ENCODE peak calls at places on chromosomes 2 and 18, in five cellular contexts. One of them, this sample, is unnamed.

GRCh38 chr2:176768185-176768584 is 444.4 kb upstream of the HNRNPA3 start:
- DNase-seq in GM23338: no peak
- DNase-seq in HFFc6: no peak
- DNase-seq in stimulated activated naive CD8-positive, alpha-beta T cell treated with anti-CD3 and anti-CD28 coated beads, Interleukin-15, Interleukin-2, amounts not matched to agents 100 U/mL and 50 U/mL, for 24 hours: no peak
- DNase-seq in AG10803: no peak
- DNase-seq in this sample: no peak

GRCh38 chr18:23635283-23636040 is 27.2 kb downstream of the ANKRD29 start:
- DNase-seq in HFFc6: no peak
- DNase-seq in AG10803: no peak
- DNase-seq in GM23338: peak
- DNase-seq in stimulated activated naive CD8-positive, alpha-beta T cell treated with anti-CD3 and anti-CD28 coated beads, Interleukin-15, Interleukin-2, amounts not matched to agents 100 U/mL and 50 U/mL, for 24 hours: no peak
- DNase-seq in this sample: peak

GRCh38 chr18:59865241-59865986 is 34.4 kb upstream of the PMAIP1 start:
- DNase-seq in stimulated activated naive CD8-positive, alpha-beta T cell treated with anti-CD3 and anti-CD28 coated beads, Interleukin-15, Interleukin-2, amounts not matched to agents 100 U/mL and 50 U/mL, for 24 hours: no peak
- DNase-seq in HFFc6: no peak
- DNase-seq in AG10803: no peak
- DNase-seq in GM23338: no peak
- DNase-seq in this sample: no peak

GRCh38 chr2:24919100-24919976 is 699 bp downstream of the ADCY3 start:
- DNase-seq in stimulated activated naive CD8-positive, alpha-beta T cell treated with anti-CD3 and anti-CD28 coated beads, Interleukin-15, Interleukin-2, amounts not matched to agents 100 U/mL and 50 U/mL, for 24 hours: peak
- DNase-seq in AG10803: peak
- DNase-seq in HFFc6: no peak
- DNase-seq in GM23338: peak
- DNase-seq in this sample: peak

GRCh38 chr2:128803222-128803621 is 484.6 kb upstream of the HS6ST1 start:
- DNase-seq in stimulated activated naive CD8-positive, alpha-beta T cell treated with anti-CD3 and anti-CD28 coated beads, Interleukin-15, Interleukin-2, amounts not matched to agents 100 U/mL and 50 U/mL, for 24 hours: no peak
- DNase-seq in AG10803: no peak
- DNase-seq in GM23338: no peak
- DNase-seq in HFFc6: no peak
- DNase-seq in this sample: no peak

GRCh38 chr18:52343138-52343537 is 3.1 kb downstream of the DCC start:
- DNase-seq in GM23338: peak
- DNase-seq in AG10803: no peak
- DNase-seq in HFFc6: no peak
- DNase-seq in stimulated activated naive CD8-positive, alpha-beta T cell treated with anti-CD3 and anti-CD28 coated beads, Interleukin-15, Interleukin-2, amounts not matched to agents 100 U/mL and 50 U/mL, for 24 hours: no peak
- DNase-seq in this sample: no peak

GRCh38 chr2:188176626-188177025 is 115.0 kb upstream of the GULP1 start:
- DNase-seq in HFFc6: no peak
- DNase-seq in GM23338: no peak
- DNase-seq in stimulated activated naive CD8-positive, alpha-beta T cell treated with anti-CD3 and anti-CD28 coated beads, Interleukin-15, Interleukin-2, amounts not matched to agents 100 U/mL and 50 U/mL, for 24 hours: no peak
- DNase-seq in AG10803: no peak
- DNase-seq in this sample: no peak

GRCh38 chr2:191618789-191619185 is 59.1 kb upstream of the NABP1 start:
- DNase-seq in AG10803: peak
- DNase-seq in stimulated activated naive CD8-positive, alpha-beta T cell treated with anti-CD3 and anti-CD28 coated beads, Interleukin-15, Interleukin-2, amounts not matched to agents 100 U/mL and 50 U/mL, for 24 hours: no peak
- DNase-seq in GM23338: no peak
- DNase-seq in HFFc6: no peak
- DNase-seq in this sample: no peak

GRCh38 chr2:114119846-114120348 is 230.0 kb downstream of the ACTR3 start:
- DNase-seq in HFFc6: peak
- DNase-seq in AG10803: peak
- DNase-seq in stimulated activated naive CD8-positive, alpha-beta T cell treated with anti-CD3 and anti-CD28 coated beads, Interleukin-15, Interleukin-2, amounts not matched to agents 100 U/mL and 50 U/mL, for 24 hours: no peak
- DNase-seq in GM23338: no peak
- DNase-seq in this sample: peak

GRCh38 chr18:37471619-37472018 is 94.0 kb downstream of the CELF4 start:
- DNase-seq in stimulated activated naive CD8-positive, alpha-beta T cell treated with anti-CD3 and anti-CD28 coated beads, Interleukin-15, Interleukin-2, amounts not matched to agents 100 U/mL and 50 U/mL, for 24 hours: no peak
- DNase-seq in HFFc6: no peak
- DNase-seq in AG10803: no peak
- DNase-seq in GM23338: no peak
- DNase-seq in this sample: no peak

GRCh38 chr2:151946856-151947523 is 118.8 kb upstream of the ARL5A start:
- DNase-seq in AG10803: no peak
- DNase-seq in stimulated activated naive CD8-positive, alpha-beta T cell treated with anti-CD3 and anti-CD28 coated beads, Interleukin-15, Interleukin-2, amounts not matched to agents 100 U/mL and 50 U/mL, for 24 hours: peak
- DNase-seq in HFFc6: no peak
- DNase-seq in GM23338: peak
- DNase-seq in this sample: peak

GRCh38 chr18:47911877-47912276 is 18.6 kb downstream of the SMAD2 start:
- DNase-seq in AG10803: no peak
- DNase-seq in HFFc6: no peak
- DNase-seq in GM23338: no peak
- DNase-seq in stimulated activated naive CD8-positive, alpha-beta T cell treated with anti-CD3 and anti-CD28 coated beads, Interleukin-15, Interleukin-2, amounts not matched to agents 100 U/mL and 50 U/mL, for 24 hours: no peak
- DNase-seq in this sample: no peak

GRCh38 chr2:158686166-158686792 is 108.8 kb upstream of the DAPL1 start:
- DNase-seq in HFFc6: peak
- DNase-seq in stimulated activated naive CD8-positive, alpha-beta T cell treated with anti-CD3 and anti-CD28 coated beads, Interleukin-15, Interleukin-2, amounts not matched to agents 100 U/mL and 50 U/mL, for 24 hours: no peak
- DNase-seq in AG10803: peak
- DNase-seq in GM23338: no peak
- DNase-seq in this sample: peak

GRCh38 chr2:159209341-159210306 is 76.9 kb downstream of the WDSUB1 start:
- DNase-seq in stimulated activated naive CD8-positive, alpha-beta T cell treated with anti-CD3 and anti-CD28 coated beads, Interleukin-15, Interleukin-2, amounts not matched to agents 100 U/mL and 50 U/mL, for 24 hours: peak
- DNase-seq in AG10803: no peak
- DNase-seq in GM23338: no peak
- DNase-seq in HFFc6: no peak
- DNase-seq in this sample: no peak

GRCh38 chr2:85712261-85712660 is 18.1 kb downstream of the GNLY start:
- DNase-seq in GM23338: no peak
- DNase-seq in AG10803: no peak
- DNase-seq in stimulated activated naive CD8-positive, alpha-beta T cell treated with anti-CD3 and anti-CD28 coated beads, Interleukin-15, Interleukin-2, amounts not matched to agents 100 U/mL and 50 U/mL, for 24 hours: no peak
- DNase-seq in HFFc6: no peak
- DNase-seq in this sample: no peak

GRCh38 chr18:13141209-13141608 is 77.4 kb upstream of the LDLRAD4 start:
- DNase-seq in HFFc6: no peak
- DNase-seq in AG10803: no peak
- DNase-seq in GM23338: no peak
- DNase-seq in stimulated activated naive CD8-positive, alpha-beta T cell treated with anti-CD3 and anti-CD28 coated beads, Interleukin-15, Interleukin-2, amounts not matched to agents 100 U/mL and 50 U/mL, for 24 hours: no peak
- DNase-seq in this sample: no peak

GRCh38 chr2:47460766-47461165 is 57.8 kb downstream of the MSH2 start:
- DNase-seq in GM23338: no peak
- DNase-seq in AG10803: no peak
- DNase-seq in stimulated activated naive CD8-positive, alpha-beta T cell treated with anti-CD3 and anti-CD28 coated beads, Interleukin-15, Interleukin-2, amounts not matched to agents 100 U/mL and 50 U/mL, for 24 hours: no peak
- DNase-seq in HFFc6: no peak
- DNase-seq in this sample: no peak

GRCh38 chr2:104501929-104502328 is 352.0 kb upstream of the POU3F3 start:
- DNase-seq in GM23338: no peak
- DNase-seq in stimulated activated naive CD8-positive, alpha-beta T cell treated with anti-CD3 and anti-CD28 coated beads, Interleukin-15, Interleukin-2, amounts not matched to agents 100 U/mL and 50 U/mL, for 24 hours: no peak
- DNase-seq in AG10803: no peak
- DNase-seq in HFFc6: no peak
- DNase-seq in this sample: no peak

GRCh38 chr2:113700186-113700841 is 56.1 kb downstream of the SLC35F5 start:
- DNase-seq in GM23338: peak
- DNase-seq in HFFc6: no peak
- DNase-seq in stimulated activated naive CD8-positive, alpha-beta T cell treated with anti-CD3 and anti-CD28 coated beads, Interleukin-15, Interleukin-2, amounts not matched to agents 100 U/mL and 50 U/mL, for 24 hours: peak
- DNase-seq in AG10803: no peak
- DNase-seq in this sample: no peak

GRCh38 chr18:58061349-58061748 is 17.3 kb downstream of the NEDD4L start:
- DNase-seq in stimulated activated naive CD8-positive, alpha-beta T cell treated with anti-CD3 and anti-CD28 coated beads, Interleukin-15, Interleukin-2, amounts not matched to agents 100 U/mL and 50 U/mL, for 24 hours: no peak
- DNase-seq in GM23338: no peak
- DNase-seq in HFFc6: no peak
- DNase-seq in AG10803: no peak
- DNase-seq in this sample: no peak

GRCh38 chr2:216698895-216699294 is 3.5 kb upstream of the IGFBP5 start:
- DNase-seq in stimulated activated naive CD8-positive, alpha-beta T cell treated with anti-CD3 and anti-CD28 coated beads, Interleukin-15, Interleukin-2, amounts not matched to agents 100 U/mL and 50 U/mL, for 24 hours: no peak
- DNase-seq in GM23338: peak
- DNase-seq in AG10803: peak
- DNase-seq in HFFc6: peak
- DNase-seq in this sample: peak

GRCh38 chr2:192286093-192286701 is 91.5 kb upstream of the TMEFF2 start:
- DNase-seq in stimulated activated naive CD8-positive, alpha-beta T cell treated with anti-CD3 and anti-CD28 coated beads, Interleukin-15, Interleukin-2, amounts not matched to agents 100 U/mL and 50 U/mL, for 24 hours: no peak
- DNase-seq in GM23338: peak
- DNase-seq in HFFc6: peak
- DNase-seq in AG10803: peak
- DNase-seq in this sample: peak

GRCh38 chr18:45708831-45709230 is 15.2 kb upstream of the SLC14A1 start:
- DNase-seq in GM23338: no peak
- DNase-seq in AG10803: no peak
- DNase-seq in stimulated activated naive CD8-positive, alpha-beta T cell treated with anti-CD3 and anti-CD28 coated beads, Interleukin-15, Interleukin-2, amounts not matched to agents 100 U/mL and 50 U/mL, for 24 hours: no peak
- DNase-seq in HFFc6: no peak
- DNase-seq in this sample: no peak